ENCODE peak calls at places on chromosomes 2 and 18, in five cellular contexts. One of them, this sample, is unnamed.

GRCh38 chr2:65551528-65551927 is 119.1 kb upstream of the SPRED2 start:
- DNase-seq in cardiac fibroblast: no peak
- DNase-seq in tibial nerve: no peak
- DNase-seq in ovary: no peak
- DNase-seq in SK-N-SH: no peak
- DNase-seq in this sample: no peak

GRCh38 chr18:76613058-76613457 is 118.0 kb upstream of the ZNF516 start:
- DNase-seq in cardiac fibroblast: no peak
- DNase-seq in ovary: no peak
- DNase-seq in SK-N-SH: no peak
- DNase-seq in tibial nerve: no peak
- DNase-seq in this sample: no peak

GRCh38 chr2:174836345-174836999 is 72.2 kb upstream of the CHRNA1 start:
- DNase-seq in SK-N-SH: no peak
- DNase-seq in cardiac fibroblast: peak
- DNase-seq in ovary: no peak
- DNase-seq in tibial nerve: no peak
- DNase-seq in this sample: no peak

GRCh38 chr18:74899554-74899953 is 301.9 kb downstream of the ZNF407 start:
- DNase-seq in ovary: peak
- DNase-seq in tibial nerve: peak
- DNase-seq in SK-N-SH: no peak
- DNase-seq in cardiac fibroblast: peak
- DNase-seq in this sample: no peak

GRCh38 chr18:36211612-36212065 is 24.3 kb downstream of the MOCOS start:
- DNase-seq in cardiac fibroblast: peak
- DNase-seq in tibial nerve: no peak
- DNase-seq in ovary: no peak
- DNase-seq in SK-N-SH: no peak
- DNase-seq in this sample: no peak

GRCh38 chr2:197940346-197940745 is 136.0 kb downstream of the PLCL1 start:
- DNase-seq in SK-N-SH: peak
- DNase-seq in cardiac fibroblast: no peak
- DNase-seq in tibial nerve: no peak
- DNase-seq in ovary: no peak
- DNase-seq in this sample: peak

GRCh38 chr18:3283908-3284307 is 22.0 kb downstream of the MYL12B start:
- DNase-seq in ovary: no peak
- DNase-seq in cardiac fibroblast: no peak
- DNase-seq in tibial nerve: no peak
- DNase-seq in SK-N-SH: peak
- DNase-seq in this sample: peak

GRCh38 chr2:85905187-85905666 is 16.4 kb upstream of the ST3GAL5 start:
- DNase-seq in ovary: no peak
- DNase-seq in SK-N-SH: no peak
- DNase-seq in cardiac fibroblast: peak
- DNase-seq in tibial nerve: no peak
- DNase-seq in this sample: no peak

GRCh38 chr2:152369176-152369860 is 34.3 kb downstream of the FMNL2 start:
- DNase-seq in SK-N-SH: no peak
- DNase-seq in ovary: no peak
- DNase-seq in tibial nerve: no peak
- DNase-seq in cardiac fibroblast: peak
- DNase-seq in this sample: no peak

GRCh38 chr18:9017170-9017899 is 85.2 kb upstream of the NDUFV2 start:
- DNase-seq in SK-N-SH: peak
- DNase-seq in ovary: peak
- DNase-seq in cardiac fibroblast: peak
- DNase-seq in tibial nerve: peak
- DNase-seq in this sample: no peak

GRCh38 chr2:225310745-225311144 is 88.8 kb upstream of the NYAP2 start:
- DNase-seq in ovary: no peak
- DNase-seq in SK-N-SH: no peak
- DNase-seq in tibial nerve: no peak
- DNase-seq in cardiac fibroblast: no peak
- DNase-seq in this sample: no peak

GRCh38 chr18:62807406-62807805 is 92.1 kb downstream of the PHLPP1 start:
- DNase-seq in cardiac fibroblast: no peak
- DNase-seq in SK-N-SH: no peak
- DNase-seq in ovary: no peak
- DNase-seq in tibial nerve: no peak
- DNase-seq in this sample: no peak

GRCh38 chr18:3305933-3306332 is 44.0 kb downstream of the MYL12B start:
- DNase-seq in tibial nerve: no peak
- DNase-seq in SK-N-SH: no peak
- DNase-seq in ovary: peak
- DNase-seq in cardiac fibroblast: peak
- DNase-seq in this sample: no peak

GRCh38 chr2:127673304-127674069 is 1.8 kb downstream of the LIMS2 start:
- DNase-seq in ovary: no peak
- DNase-seq in SK-N-SH: peak
- DNase-seq in tibial nerve: no peak
- DNase-seq in cardiac fibroblast: peak
- DNase-seq in this sample: no peak

GRCh38 chr2:170821631-170822291 is 5.1 kb downstream of the GAD1 start:
- DNase-seq in cardiac fibroblast: no peak
- DNase-seq in tibial nerve: no peak
- DNase-seq in SK-N-SH: no peak
- DNase-seq in ovary: no peak
- DNase-seq in this sample: no peak

GRCh38 chr2:170818294-170819104 is 1.8 kb downstream of the GAD1 start:
- DNase-seq in cardiac fibroblast: no peak
- DNase-seq in SK-N-SH: no peak
- DNase-seq in tibial nerve: no peak
- DNase-seq in ovary: no peak
- DNase-seq in this sample: no peak

GRCh38 chr2:170817999-170818293 is 1.3 kb downstream of the GAD1 start:
- DNase-seq in cardiac fibroblast: no peak
- DNase-seq in SK-N-SH: peak
- DNase-seq in tibial nerve: no peak
- DNase-seq in ovary: no peak
- DNase-seq in this sample: peak

GRCh38 chr2:170820647-170821630 is 4.3 kb downstream of the GAD1 start:
- DNase-seq in tibial nerve: no peak
- DNase-seq in ovary: no peak
- DNase-seq in cardiac fibroblast: no peak
- DNase-seq in SK-N-SH: no peak
- DNase-seq in this sample: no peak

GRCh38 chr2:170819941-170820646 is 3.4 kb downstream of the GAD1 start:
- DNase-seq in cardiac fibroblast: no peak
- DNase-seq in tibial nerve: no peak
- DNase-seq in ovary: no peak
- DNase-seq in SK-N-SH: peak
- DNase-seq in this sample: no peak
- H3K4me3 ChIP-seq in cardiac fibroblast: no peak
- H3K4me3 ChIP-seq in tibial nerve: peak
- H3K4me3 ChIP-seq in ovary: no peak
- H3K4me3 ChIP-seq in SK-N-SH: no peak
- H3K4me3 ChIP-seq in this sample: no peak

GRCh38 chr2:223020971-223021675 is 30.9 kb upstream of the KCNE4 start:
- DNase-seq in SK-N-SH: peak
- DNase-seq in ovary: no peak
- DNase-seq in tibial nerve: no peak
- DNase-seq in cardiac fibroblast: no peak
- DNase-seq in this sample: no peak

GRCh38 chr2:223019390-223019930 is 32.5 kb upstream of the KCNE4 start:
- DNase-seq in tibial nerve: no peak
- DNase-seq in SK-N-SH: no peak
- DNase-seq in cardiac fibroblast: no peak
- DNase-seq in ovary: no peak
- DNase-seq in this sample: peak

GRCh38 chr2:223019987-223020717 is 31.8 kb upstream of the KCNE4 start:
- DNase-seq in ovary: no peak
- DNase-seq in SK-N-SH: no peak
- DNase-seq in cardiac fibroblast: no peak
- DNase-seq in tibial nerve: no peak
- DNase-seq in this sample: no peak
- TF ChIP-seq CTCF in ovary: no peak
- TF ChIP-seq CTCF in SK-N-SH: no peak
- TF ChIP-seq CTCF in cardiac fibroblast: no peak
- TF ChIP-seq CTCF in tibial nerve: no peak
- TF ChIP-seq CTCF in this sample: peak

GRCh38 chr2:80302465-80303005 is 2.0 kb downstream of the LRRTM1 start:
- DNase-seq in cardiac fibroblast: no peak
- DNase-seq in tibial nerve: no peak
- DNase-seq in ovary: no peak
- DNase-seq in SK-N-SH: peak
- DNase-seq in this sample: no peak

GRCh38 chr2:80302001-80302464 is 2.5 kb downstream of the LRRTM1 start:
- DNase-seq in cardiac fibroblast: no peak
- DNase-seq in ovary: no peak
- DNase-seq in tibial nerve: no peak
- DNase-seq in SK-N-SH: peak
- DNase-seq in this sample: no peak

GRCh38 chr2:80303825-80304521 is 579 bp downstream of the LRRTM1 start:
- DNase-seq in ovary: no peak
- DNase-seq in SK-N-SH: peak
- DNase-seq in tibial nerve: no peak
- DNase-seq in cardiac fibroblast: no peak
- DNase-seq in this sample: peak

GRCh38 chr2:80304522-80304878 is at the start of gene LRRTM1:
- DNase-seq in tibial nerve: no peak
- DNase-seq in ovary: no peak
- DNase-seq in cardiac fibroblast: no peak
- DNase-seq in SK-N-SH: peak
- DNase-seq in this sample: peak

GRCh38 chr2:80303006-80303741 is 1.4 kb downstream of the LRRTM1 start:
- DNase-seq in tibial nerve: no peak
- DNase-seq in ovary: no peak
- DNase-seq in cardiac fibroblast: peak
- DNase-seq in SK-N-SH: peak
- DNase-seq in this sample: no peak
- H3K4me3 ChIP-seq in tibial nerve: peak
- H3K4me3 ChIP-seq in ovary: no peak
- H3K4me3 ChIP-seq in cardiac fibroblast: no peak
- H3K4me3 ChIP-seq in SK-N-SH: peak
- H3K4me3 ChIP-seq in this sample: peak

GRCh38 chr2:237162959-237163358 is 77.3 kb downstream of the COPS8 start:
- DNase-seq in ovary: no peak
- DNase-seq in tibial nerve: no peak
- DNase-seq in SK-N-SH: no peak
- DNase-seq in cardiac fibroblast: no peak
- DNase-seq in this sample: no peak

GRCh38 chr2:237167934-237168333 is 82.2 kb downstream of the COPS8 start:
- DNase-seq in SK-N-SH: no peak
- DNase-seq in cardiac fibroblast: no peak
- DNase-seq in tibial nerve: no peak
- DNase-seq in ovary: no peak
- DNase-seq in this sample: no peak

GRCh38 chr2:237167038-237167437 is 81.3 kb downstream of the COPS8 start:
- DNase-seq in tibial nerve: no peak
- DNase-seq in cardiac fibroblast: no peak
- DNase-seq in SK-N-SH: no peak
- DNase-seq in ovary: no peak
- DNase-seq in this sample: no peak

GRCh38 chr2:237164474-237165047 is 78.9 kb downstream of the COPS8 start:
- DNase-seq in SK-N-SH: no peak
- DNase-seq in ovary: no peak
- DNase-seq in cardiac fibroblast: no peak
- DNase-seq in tibial nerve: no peak
- DNase-seq in this sample: no peak

GRCh38 chr2:237165405-237166276 is 80.0 kb downstream of the COPS8 start:
- DNase-seq in tibial nerve: no peak
- DNase-seq in ovary: no peak
- DNase-seq in SK-N-SH: peak
- DNase-seq in cardiac fibroblast: peak
- DNase-seq in this sample: peak
- TF ChIP-seq CTCF in tibial nerve: no peak
- TF ChIP-seq CTCF in ovary: no peak
- TF ChIP-seq CTCF in SK-N-SH: peak
- TF ChIP-seq CTCF in cardiac fibroblast: peak
- TF ChIP-seq CTCF in this sample: peak

GRCh38 chr2:164242409-164242808 is 378.9 kb downstream of the GRB14 start:
- DNase-seq in tibial nerve: no peak
- DNase-seq in SK-N-SH: no peak
- DNase-seq in ovary: no peak
- DNase-seq in cardiac fibroblast: no peak
- DNase-seq in this sample: no peak

DNA sequence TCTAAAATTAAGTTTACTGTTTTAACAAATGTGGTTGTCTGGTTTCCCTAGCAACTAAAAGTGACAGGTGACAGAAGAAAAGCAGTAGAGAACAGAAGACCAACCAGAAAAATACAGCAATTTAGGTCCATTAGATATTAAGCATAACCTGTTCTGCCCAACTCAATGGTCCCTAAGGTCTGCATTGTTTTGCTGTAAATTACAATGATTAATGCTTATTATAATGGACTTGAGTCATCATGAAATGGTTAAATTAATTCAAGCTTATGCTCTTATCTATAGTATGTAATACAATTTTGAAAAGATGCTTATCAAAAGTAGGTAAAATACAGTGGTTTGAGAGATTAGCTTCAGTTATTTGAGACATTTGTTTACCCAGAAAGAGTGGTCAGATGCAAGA is 378.0 kb downstream of the GRB14 start:
- DNase-seq in cardiac fibroblast: no peak
- DNase-seq in ovary: no peak
- DNase-seq in SK-N-SH: no peak
- DNase-seq in tibial nerve: no peak
- DNase-seq in this sample: no peak
- H3K4me3 ChIP-seq in cardiac fibroblast: no peak
- H3K4me3 ChIP-seq in ovary: no peak
- H3K4me3 ChIP-seq in SK-N-SH: no peak
- H3K4me3 ChIP-seq in tibial nerve: no peak
- H3K4me3 ChIP-seq in this sample: no peak